ENCODE peak calls at places on chromosomes 1 and 21, in seven cellular contexts. One of them, this sample, is unnamed.

GRCh38 chr1:1332774-1333480 is 1.8 kb downstream of the TAS1R3 start:
- DNase-seq in HepG2: no peak
- DNase-seq in GM12878: no peak
- DNase-seq in SK-N-SH: no peak
- DNase-seq in HCT116: no peak
- DNase-seq in K562: no peak
- DNase-seq in H1: no peak
- DNase-seq in this sample: no peak

GRCh38 chr1:248822148-248823032 is 3.3 kb downstream of the SH3BP5L start:
- DNase-seq in SK-N-SH: no peak
- DNase-seq in HepG2: no peak
- DNase-seq in HCT116: no peak
- DNase-seq in GM12878: no peak
- DNase-seq in K562: peak
- DNase-seq in H1: no peak
- DNase-seq in this sample: no peak

GRCh38 chr1:222880586-222880985 is 65.7 kb downstream of the DISP1 start:
- DNase-seq in GM12878: no peak
- DNase-seq in HepG2: no peak
- DNase-seq in SK-N-SH: no peak
- DNase-seq in H1: no peak
- DNase-seq in K562: no peak
- DNase-seq in HCT116: peak
- DNase-seq in this sample: no peak

GRCh38 chr1:222106369-222106768 is 364.5 kb upstream of the DUSP10 start:
- DNase-seq in HepG2: no peak
- DNase-seq in SK-N-SH: peak
- DNase-seq in GM12878: no peak
- DNase-seq in H1: no peak
- DNase-seq in K562: no peak
- DNase-seq in HCT116: no peak
- DNase-seq in this sample: no peak

GRCh38 chr1:157077394-157077793 is 22.2 kb downstream of the ETV3L start:
- DNase-seq in H1: no peak
- DNase-seq in GM12878: no peak
- DNase-seq in HepG2: no peak
- DNase-seq in HCT116: no peak
- DNase-seq in K562: no peak
- DNase-seq in SK-N-SH: no peak
- DNase-seq in this sample: no peak

GRCh38 chr1:17665950-17666720 is 89.0 kb upstream of the ACTL8 start:
- DNase-seq in GM12878: no peak
- DNase-seq in K562: no peak
- DNase-seq in H1: no peak
- DNase-seq in SK-N-SH: no peak
- DNase-seq in HCT116: no peak
- DNase-seq in HepG2: no peak
- DNase-seq in this sample: no peak

GRCh38 chr1:167221126-167221803 is 579 bp downstream of the POU2F1 start:
- DNase-seq in K562: peak
- DNase-seq in GM12878: no peak
- DNase-seq in SK-N-SH: peak
- DNase-seq in HCT116: no peak
- DNase-seq in HepG2: no peak
- DNase-seq in H1: no peak
- DNase-seq in this sample: no peak

GRCh38 chr1:44049839-44050238 is 18.6 kb upstream of the SLC6A9 start:
- DNase-seq in SK-N-SH: no peak
- DNase-seq in K562: no peak
- DNase-seq in GM12878: no peak
- DNase-seq in HCT116: no peak
- DNase-seq in HepG2: no peak
- DNase-seq in H1: no peak
- DNase-seq in this sample: no peak

GRCh38 chr1:248853023-248853422 is 5.9 kb downstream of the ZNF692 start:
- DNase-seq in HCT116: no peak
- DNase-seq in GM12878: no peak
- DNase-seq in H1: no peak
- DNase-seq in K562: no peak
- DNase-seq in SK-N-SH: no peak
- DNase-seq in HepG2: no peak
- DNase-seq in this sample: no peak

GRCh38 chr1:156025873-156026272 is 5.1 kb upstream of the SSR2 start:
- DNase-seq in SK-N-SH: peak
- DNase-seq in K562: peak
- DNase-seq in HepG2: peak
- DNase-seq in HCT116: peak
- DNase-seq in H1: peak
- DNase-seq in GM12878: no peak
- DNase-seq in this sample: peak

GRCh38 chr1:6523566-6523965 is 30.7 kb downstream of the NOL9 start:
- DNase-seq in K562: peak
- DNase-seq in HCT116: peak
- DNase-seq in H1: peak
- DNase-seq in SK-N-SH: peak
- DNase-seq in HepG2: peak
- DNase-seq in GM12878: no peak
- DNase-seq in this sample: peak

GRCh38 chr1:167630568-167631385 is 745 bp downstream of the RCSD1 start:
- DNase-seq in SK-N-SH: no peak
- DNase-seq in HCT116: no peak
- DNase-seq in K562: no peak
- DNase-seq in H1: no peak
- DNase-seq in HepG2: no peak
- DNase-seq in GM12878: peak
- DNase-seq in this sample: no peak

GRCh38 chr1:3402258-3403010 is 52.0 kb upstream of the ARHGEF16 start:
- DNase-seq in GM12878: no peak
- DNase-seq in HCT116: no peak
- DNase-seq in HepG2: no peak
- DNase-seq in H1: no peak
- DNase-seq in K562: no peak
- DNase-seq in SK-N-SH: no peak
- DNase-seq in this sample: no peak

GRCh38 chr1:232377494-232377770 is 252.5 kb downstream of the SIPA1L2 start:
- DNase-seq in GM12878: no peak
- DNase-seq in H1: no peak
- DNase-seq in HepG2: peak
- DNase-seq in SK-N-SH: no peak
- DNase-seq in K562: no peak
- DNase-seq in HCT116: peak
- DNase-seq in this sample: no peak

GRCh38 chr1:159009704-159010361 is at the start of gene IFI16:
- DNase-seq in H1: no peak
- DNase-seq in HepG2: no peak
- DNase-seq in K562: no peak
- DNase-seq in GM12878: peak
- DNase-seq in HCT116: no peak
- DNase-seq in SK-N-SH: no peak
- DNase-seq in this sample: no peak

GRCh38 chr1:246043556-246043955 is 463.5 kb downstream of the SMYD3 start:
- DNase-seq in K562: no peak
- DNase-seq in SK-N-SH: no peak
- DNase-seq in GM12878: no peak
- DNase-seq in HepG2: no peak
- DNase-seq in H1: no peak
- DNase-seq in HCT116: no peak
- DNase-seq in this sample: no peak

GRCh38 chr21:42847726-42848125 is 31.6 kb downstream of the WDR4 start:
- DNase-seq in H1: no peak
- DNase-seq in HCT116: no peak
- DNase-seq in HepG2: no peak
- DNase-seq in SK-N-SH: no peak
- DNase-seq in K562: no peak
- DNase-seq in GM12878: no peak
- DNase-seq in this sample: no peak

GRCh38 chr1:153956997-153957715 is 1.3 kb downstream of the CRTC2 start:
- DNase-seq in GM12878: no peak
- DNase-seq in HCT116: no peak
- DNase-seq in HepG2: no peak
- DNase-seq in H1: no peak
- DNase-seq in SK-N-SH: no peak
- DNase-seq in K562: no peak
- DNase-seq in this sample: no peak

GRCh38 chr1:224182057-224182865 is 779 bp upstream of the DEGS1 start:
- DNase-seq in K562: no peak
- DNase-seq in H1: no peak
- DNase-seq in GM12878: peak
- DNase-seq in SK-N-SH: no peak
- DNase-seq in HepG2: no peak
- DNase-seq in HCT116: no peak
- DNase-seq in this sample: peak

GRCh38 chr1:243917177-243917862 is 67.3 kb upstream of the AKT3 start:
- DNase-seq in HepG2: no peak
- DNase-seq in SK-N-SH: peak
- DNase-seq in GM12878: no peak
- DNase-seq in K562: no peak
- DNase-seq in HCT116: no peak
- DNase-seq in H1: peak
- DNase-seq in this sample: no peak

GRCh38 chr1:167373398-167373797 is 144.9 kb downstream of the CD247 start:
- DNase-seq in GM12878: no peak
- DNase-seq in SK-N-SH: peak
- DNase-seq in K562: no peak
- DNase-seq in HCT116: no peak
- DNase-seq in HepG2: no peak
- DNase-seq in H1: no peak
- DNase-seq in this sample: no peak

GRCh38 chr1:199859525-199859924 is 168.0 kb upstream of the NR5A2 start:
- DNase-seq in H1: no peak
- DNase-seq in HCT116: no peak
- DNase-seq in K562: no peak
- DNase-seq in SK-N-SH: peak
- DNase-seq in GM12878: no peak
- DNase-seq in HepG2: no peak
- DNase-seq in this sample: no peak

GRCh38 chr1:6129313-6129712 is 50.8 kb downstream of the CHD5 start:
- DNase-seq in K562: no peak
- DNase-seq in HCT116: no peak
- DNase-seq in H1: no peak
- DNase-seq in HepG2: no peak
- DNase-seq in SK-N-SH: no peak
- DNase-seq in GM12878: no peak
- DNase-seq in this sample: no peak

GRCh38 chr21:40730051-40730760 is 116.8 kb downstream of the DSCAM start:
- DNase-seq in GM12878: no peak
- DNase-seq in SK-N-SH: no peak
- DNase-seq in HCT116: no peak
- DNase-seq in H1: no peak
- DNase-seq in K562: no peak
- DNase-seq in HepG2: no peak
- DNase-seq in this sample: no peak

GRCh38 chr1:25922633-25923567 is 16.7 kb upstream of the STMN1 start:
- DNase-seq in K562: no peak
- DNase-seq in GM12878: no peak
- DNase-seq in HepG2: no peak
- DNase-seq in SK-N-SH: no peak
- DNase-seq in HCT116: no peak
- DNase-seq in H1: no peak
- DNase-seq in this sample: no peak

GRCh38 chr1:55833452-55834160 is 618.4 kb upstream of the USP24 start:
- DNase-seq in SK-N-SH: no peak
- DNase-seq in HepG2: no peak
- DNase-seq in GM12878: no peak
- DNase-seq in H1: no peak
- DNase-seq in K562: no peak
- DNase-seq in HCT116: no peak
- DNase-seq in this sample: no peak

GRCh38 chr1:184743062-184743756 is 11.4 kb downstream of the EDEM3 start:
- DNase-seq in HCT116: no peak
- DNase-seq in K562: no peak
- DNase-seq in GM12878: peak
- DNase-seq in HepG2: no peak
- DNase-seq in SK-N-SH: no peak
- DNase-seq in H1: no peak
- DNase-seq in this sample: no peak
- TF ChIP-seq JUND in HCT116: no peak
- TF ChIP-seq JUND in K562: peak
- TF ChIP-seq JUND in GM12878: peak
- TF ChIP-seq JUND in HepG2: no peak
- TF ChIP-seq JUND in SK-N-SH: no peak
- TF ChIP-seq JUND in H1: no peak
- TF ChIP-seq JUND in this sample: no peak

GRCh38 chr21:45590726-45591618 is 48.7 kb upstream of the SLC19A1 start:
- DNase-seq in GM12878: peak
- DNase-seq in K562: peak
- DNase-seq in H1: no peak
- DNase-seq in SK-N-SH: no peak
- DNase-seq in HCT116: no peak
- DNase-seq in HepG2: no peak
- DNase-seq in this sample: no peak
- TF ChIP-seq JUND in GM12878: no peak
- TF ChIP-seq JUND in K562: no peak
- TF ChIP-seq JUND in H1: no peak
- TF ChIP-seq JUND in SK-N-SH: no peak
- TF ChIP-seq JUND in HCT116: no peak
- TF ChIP-seq JUND in HepG2: no peak
- TF ChIP-seq JUND in this sample: no peak

DNA sequence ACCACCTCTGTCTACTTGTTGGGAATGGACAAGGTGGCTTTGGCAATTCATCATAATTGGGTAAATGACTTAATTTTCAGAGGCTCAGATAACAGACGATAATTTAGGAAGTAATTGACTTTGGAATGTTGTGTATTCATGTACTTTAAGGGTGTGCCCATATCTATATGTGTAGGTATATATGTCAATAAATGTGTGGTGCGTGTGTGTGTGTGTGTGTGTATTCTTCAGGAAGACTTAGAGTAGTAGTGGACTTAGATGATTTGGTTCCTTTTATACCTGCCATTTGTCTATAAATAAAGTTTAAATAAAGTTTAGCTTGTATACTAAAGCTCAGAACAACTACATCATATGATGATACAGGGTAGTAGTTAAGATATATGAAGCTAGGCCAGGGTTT is 20.0 kb upstream of the JUN start:
- DNase-seq in K562: no peak
- DNase-seq in HCT116: no peak
- DNase-seq in SK-N-SH: no peak
- DNase-seq in HepG2: no peak
- DNase-seq in GM12878: no peak
- DNase-seq in H1: no peak
- DNase-seq in this sample: no peak
- TF ChIP-seq JUND in K562: no peak
- TF ChIP-seq JUND in HCT116: no peak
- TF ChIP-seq JUND in SK-N-SH: no peak
- TF ChIP-seq JUND in HepG2: no peak
- TF ChIP-seq JUND in GM12878: no peak
- TF ChIP-seq JUND in H1: no peak
- TF ChIP-seq JUND in this sample: no peak

GRCh38 chr1:85178396-85178795 is 22.4 kb downstream of the SYDE2 start:
- DNase-seq in GM12878: no peak
- DNase-seq in K562: no peak
- DNase-seq in SK-N-SH: no peak
- DNase-seq in HepG2: no peak
- DNase-seq in H1: no peak
- DNase-seq in HCT116: no peak
- DNase-seq in this sample: no peak
- TF ChIP-seq JUND in GM12878: no peak
- TF ChIP-seq JUND in K562: no peak
- TF ChIP-seq JUND in SK-N-SH: no peak
- TF ChIP-seq JUND in HepG2: no peak
- TF ChIP-seq JUND in H1: no peak
- TF ChIP-seq JUND in HCT116: no peak
- TF ChIP-seq JUND in this sample: no peak